ENCODE peak calls at places on chromosomes 5 and 9, in nine cellular contexts. One of them, this sample, is unnamed.

GRCh38 chr9:76394896-76395244 is 644 bp upstream of the RFK start:
- DNase-seq in dorsolateral prefrontal cortex: peak
- DNase-seq in HEK293T: peak
- DNase-seq in GM12865: peak
- DNase-seq in T-helper 2 cell treated with Interferon-gamma antibody and Interleukin-4, amounts not matched to agents 5 μg/mL and 100 μg/mL, for 36 hours: peak
- DNase-seq in kidney tubule cell: peak
- DNase-seq in lower lobe of right lung: peak
- DNase-seq in RPMI8226: peak
- DNase-seq in D341Med: peak
- DNase-seq in this sample: peak

GRCh38 chr5:81626524-81626923 is 124.4 kb downstream of the SSBP2 start:
- DNase-seq in dorsolateral prefrontal cortex: no peak
- DNase-seq in HEK293T: no peak
- DNase-seq in GM12865: no peak
- DNase-seq in T-helper 2 cell treated with Interferon-gamma antibody and Interleukin-4, amounts not matched to agents 5 μg/mL and 100 μg/mL, for 36 hours: no peak
- DNase-seq in kidney tubule cell: peak
- DNase-seq in lower lobe of right lung: no peak
- DNase-seq in RPMI8226: no peak
- DNase-seq in D341Med: peak
- DNase-seq in this sample: no peak

GRCh38 chr9:104091708-104092107 is 2.4 kb upstream of the SMC2 start:
- DNase-seq in dorsolateral prefrontal cortex: no peak
- DNase-seq in HEK293T: peak
- DNase-seq in GM12865: no peak
- DNase-seq in T-helper 2 cell treated with Interferon-gamma antibody and Interleukin-4, amounts not matched to agents 5 μg/mL and 100 μg/mL, for 36 hours: no peak
- DNase-seq in kidney tubule cell: peak
- DNase-seq in lower lobe of right lung: no peak
- DNase-seq in RPMI8226: peak
- DNase-seq in D341Med: no peak
- DNase-seq in this sample: peak

GRCh38 chr9:112820886-112821285 is 69.8 kb downstream of the SLC46A2 start:
- DNase-seq in dorsolateral prefrontal cortex: no peak
- DNase-seq in HEK293T: no peak
- DNase-seq in GM12865: no peak
- DNase-seq in T-helper 2 cell treated with Interferon-gamma antibody and Interleukin-4, amounts not matched to agents 5 μg/mL and 100 μg/mL, for 36 hours: no peak
- DNase-seq in kidney tubule cell: no peak
- DNase-seq in lower lobe of right lung: no peak
- DNase-seq in RPMI8226: no peak
- DNase-seq in D341Med: no peak
- DNase-seq in this sample: no peak

GRCh38 chr5:6636293-6636692 is 3.1 kb downstream of the SRD5A1 start:
- DNase-seq in dorsolateral prefrontal cortex: no peak
- DNase-seq in HEK293T: no peak
- DNase-seq in GM12865: no peak
- DNase-seq in T-helper 2 cell treated with Interferon-gamma antibody and Interleukin-4, amounts not matched to agents 5 μg/mL and 100 μg/mL, for 36 hours: no peak
- DNase-seq in kidney tubule cell: peak
- DNase-seq in lower lobe of right lung: peak
- DNase-seq in RPMI8226: peak
- DNase-seq in D341Med: no peak
- DNase-seq in this sample: no peak

GRCh38 chr5:126868961-126869451 is 92.1 kb downstream of the LMNB1 start:
- DNase-seq in dorsolateral prefrontal cortex: peak
- DNase-seq in HEK293T: no peak
- DNase-seq in GM12865: no peak
- DNase-seq in T-helper 2 cell treated with Interferon-gamma antibody and Interleukin-4, amounts not matched to agents 5 μg/mL and 100 μg/mL, for 36 hours: peak
- DNase-seq in kidney tubule cell: peak
- DNase-seq in lower lobe of right lung: no peak
- DNase-seq in RPMI8226: no peak
- DNase-seq in D341Med: no peak
- DNase-seq in this sample: peak

GRCh38 chr5:132747064-132747692 is at the start of gene CCNI2:
- DNase-seq in dorsolateral prefrontal cortex: no peak
- DNase-seq in HEK293T: peak
- DNase-seq in GM12865: peak
- DNase-seq in T-helper 2 cell treated with Interferon-gamma antibody and Interleukin-4, amounts not matched to agents 5 μg/mL and 100 μg/mL, for 36 hours: peak
- DNase-seq in kidney tubule cell: peak
- DNase-seq in lower lobe of right lung: peak
- DNase-seq in RPMI8226: peak
- DNase-seq in D341Med: peak
- DNase-seq in this sample: no peak

GRCh38 chr5:42483472-42484154 is 60.4 kb downstream of the GHR start:
- DNase-seq in dorsolateral prefrontal cortex: no peak
- DNase-seq in HEK293T: no peak
- DNase-seq in GM12865: peak
- DNase-seq in T-helper 2 cell treated with Interferon-gamma antibody and Interleukin-4, amounts not matched to agents 5 μg/mL and 100 μg/mL, for 36 hours: no peak
- DNase-seq in kidney tubule cell: no peak
- DNase-seq in lower lobe of right lung: no peak
- DNase-seq in RPMI8226: no peak
- DNase-seq in D341Med: no peak
- DNase-seq in this sample: no peak

GRCh38 chr9:132364068-132364467 is 9.3 kb upstream of the SETX start:
- DNase-seq in dorsolateral prefrontal cortex: no peak
- DNase-seq in HEK293T: no peak
- DNase-seq in GM12865: no peak
- DNase-seq in T-helper 2 cell treated with Interferon-gamma antibody and Interleukin-4, amounts not matched to agents 5 μg/mL and 100 μg/mL, for 36 hours: no peak
- DNase-seq in kidney tubule cell: no peak
- DNase-seq in lower lobe of right lung: no peak
- DNase-seq in RPMI8226: no peak
- DNase-seq in D341Med: no peak
- DNase-seq in this sample: no peak

GRCh38 chr5:178542455-178542854 is 47.7 kb downstream of the COL23A1 start:
- DNase-seq in dorsolateral prefrontal cortex: no peak
- DNase-seq in HEK293T: no peak
- DNase-seq in GM12865: no peak
- DNase-seq in T-helper 2 cell treated with Interferon-gamma antibody and Interleukin-4, amounts not matched to agents 5 μg/mL and 100 μg/mL, for 36 hours: no peak
- DNase-seq in kidney tubule cell: peak
- DNase-seq in lower lobe of right lung: no peak
- DNase-seq in RPMI8226: no peak
- DNase-seq in D341Med: no peak
- DNase-seq in this sample: no peak

GRCh38 chr9:116697887-116698286 is 10.8 kb downstream of the TRIM32 start:
- DNase-seq in dorsolateral prefrontal cortex: no peak
- DNase-seq in HEK293T: no peak
- DNase-seq in GM12865: no peak
- DNase-seq in T-helper 2 cell treated with Interferon-gamma antibody and Interleukin-4, amounts not matched to agents 5 μg/mL and 100 μg/mL, for 36 hours: no peak
- DNase-seq in kidney tubule cell: no peak
- DNase-seq in lower lobe of right lung: no peak
- DNase-seq in RPMI8226: no peak
- DNase-seq in D341Med: no peak
- DNase-seq in this sample: no peak

GRCh38 chr5:180315762-180316212 is 23.9 kb upstream of the MAPK9 start:
- DNase-seq in dorsolateral prefrontal cortex: no peak
- DNase-seq in HEK293T: peak
- DNase-seq in GM12865: peak
- DNase-seq in T-helper 2 cell treated with Interferon-gamma antibody and Interleukin-4, amounts not matched to agents 5 μg/mL and 100 μg/mL, for 36 hours: peak
- DNase-seq in kidney tubule cell: peak
- DNase-seq in lower lobe of right lung: peak
- DNase-seq in RPMI8226: peak
- DNase-seq in D341Med: peak
- DNase-seq in this sample: no peak

GRCh38 chr9:96025995-96026572 is 150.6 kb downstream of the ERCC6L2 start:
- DNase-seq in dorsolateral prefrontal cortex: no peak
- DNase-seq in HEK293T: no peak
- DNase-seq in GM12865: no peak
- DNase-seq in T-helper 2 cell treated with Interferon-gamma antibody and Interleukin-4, amounts not matched to agents 5 μg/mL and 100 μg/mL, for 36 hours: no peak
- DNase-seq in kidney tubule cell: no peak
- DNase-seq in lower lobe of right lung: no peak
- DNase-seq in RPMI8226: no peak
- DNase-seq in D341Med: no peak
- DNase-seq in this sample: no peak

GRCh38 chr5:122844916-122845252 is 529 bp upstream of the SNX24 start:
- DNase-seq in dorsolateral prefrontal cortex: no peak
- DNase-seq in HEK293T: no peak
- DNase-seq in GM12865: peak
- DNase-seq in T-helper 2 cell treated with Interferon-gamma antibody and Interleukin-4, amounts not matched to agents 5 μg/mL and 100 μg/mL, for 36 hours: no peak
- DNase-seq in kidney tubule cell: no peak
- DNase-seq in lower lobe of right lung: no peak
- DNase-seq in RPMI8226: no peak
- DNase-seq in D341Med: no peak
- DNase-seq in this sample: no peak

GRCh38 chr5:79846198-79846521 is 144.9 kb downstream of the MTX3 start:
- DNase-seq in dorsolateral prefrontal cortex: no peak
- DNase-seq in HEK293T: no peak
- DNase-seq in GM12865: no peak
- DNase-seq in T-helper 2 cell treated with Interferon-gamma antibody and Interleukin-4, amounts not matched to agents 5 μg/mL and 100 μg/mL, for 36 hours: no peak
- DNase-seq in kidney tubule cell: no peak
- DNase-seq in lower lobe of right lung: no peak
- DNase-seq in RPMI8226: no peak
- DNase-seq in D341Med: no peak
- DNase-seq in this sample: no peak

GRCh38 chr9:27379311-27380236 is 82.6 kb upstream of the EQTN start:
- DNase-seq in dorsolateral prefrontal cortex: no peak
- DNase-seq in HEK293T: no peak
- DNase-seq in GM12865: peak
- DNase-seq in T-helper 2 cell treated with Interferon-gamma antibody and Interleukin-4, amounts not matched to agents 5 μg/mL and 100 μg/mL, for 36 hours: peak
- DNase-seq in kidney tubule cell: peak
- DNase-seq in lower lobe of right lung: no peak
- DNase-seq in RPMI8226: no peak
- DNase-seq in D341Med: no peak
- DNase-seq in this sample: no peak

GRCh38 chr9:35906923-35907699 is 1.1 kb downstream of the HRCT1 start:
- DNase-seq in dorsolateral prefrontal cortex: no peak
- DNase-seq in HEK293T: no peak
- DNase-seq in GM12865: no peak
- DNase-seq in T-helper 2 cell treated with Interferon-gamma antibody and Interleukin-4, amounts not matched to agents 5 μg/mL and 100 μg/mL, for 36 hours: no peak
- DNase-seq in kidney tubule cell: peak
- DNase-seq in lower lobe of right lung: peak
- DNase-seq in RPMI8226: no peak
- DNase-seq in D341Med: no peak
- DNase-seq in this sample: peak

GRCh38 chr5:18395126-18396110 is 761.2 kb downstream of the TAF11L14 start:
- DNase-seq in dorsolateral prefrontal cortex: no peak
- DNase-seq in HEK293T: no peak
- DNase-seq in GM12865: no peak
- DNase-seq in T-helper 2 cell treated with Interferon-gamma antibody and Interleukin-4, amounts not matched to agents 5 μg/mL and 100 μg/mL, for 36 hours: no peak
- DNase-seq in kidney tubule cell: no peak
- DNase-seq in lower lobe of right lung: no peak
- DNase-seq in RPMI8226: no peak
- DNase-seq in D341Med: no peak
- DNase-seq in this sample: no peak

GRCh38 chr5:83015676-83016075 is 61.5 kb downstream of the TMEM167A start:
- DNase-seq in dorsolateral prefrontal cortex: no peak
- DNase-seq in HEK293T: no peak
- DNase-seq in GM12865: no peak
- DNase-seq in T-helper 2 cell treated with Interferon-gamma antibody and Interleukin-4, amounts not matched to agents 5 μg/mL and 100 μg/mL, for 36 hours: no peak
- DNase-seq in kidney tubule cell: peak
- DNase-seq in lower lobe of right lung: no peak
- DNase-seq in RPMI8226: no peak
- DNase-seq in D341Med: no peak
- DNase-seq in this sample: no peak

GRCh38 chr9:114098021-114098659 is 952 bp downstream of the KIF12 start:
- DNase-seq in dorsolateral prefrontal cortex: no peak
- DNase-seq in HEK293T: peak
- DNase-seq in GM12865: no peak
- DNase-seq in T-helper 2 cell treated with Interferon-gamma antibody and Interleukin-4, amounts not matched to agents 5 μg/mL and 100 μg/mL, for 36 hours: no peak
- DNase-seq in kidney tubule cell: peak
- DNase-seq in lower lobe of right lung: peak
- DNase-seq in RPMI8226: no peak
- DNase-seq in D341Med: peak
- DNase-seq in this sample: peak

GRCh38 chr5:142108432-142109355 is at the start of gene NDFIP1:
- DNase-seq in dorsolateral prefrontal cortex: peak
- DNase-seq in HEK293T: peak
- DNase-seq in GM12865: peak
- DNase-seq in T-helper 2 cell treated with Interferon-gamma antibody and Interleukin-4, amounts not matched to agents 5 μg/mL and 100 μg/mL, for 36 hours: peak
- DNase-seq in kidney tubule cell: peak
- DNase-seq in lower lobe of right lung: peak
- DNase-seq in RPMI8226: peak
- DNase-seq in D341Med: peak
- DNase-seq in this sample: peak

GRCh38 chr9:95103385-95104087 is 214.0 kb downstream of the FANCC start:
- DNase-seq in dorsolateral prefrontal cortex: no peak
- DNase-seq in HEK293T: no peak
- DNase-seq in GM12865: no peak
- DNase-seq in T-helper 2 cell treated with Interferon-gamma antibody and Interleukin-4, amounts not matched to agents 5 μg/mL and 100 μg/mL, for 36 hours: no peak
- DNase-seq in kidney tubule cell: no peak
- DNase-seq in lower lobe of right lung: peak
- DNase-seq in RPMI8226: no peak
- DNase-seq in D341Med: no peak
- DNase-seq in this sample: no peak

GRCh38 chr5:14665110-14665822 is 748 bp downstream of the OTULIN start:
- DNase-seq in dorsolateral prefrontal cortex: no peak
- DNase-seq in HEK293T: peak
- DNase-seq in GM12865: peak
- DNase-seq in T-helper 2 cell treated with Interferon-gamma antibody and Interleukin-4, amounts not matched to agents 5 μg/mL and 100 μg/mL, for 36 hours: no peak
- DNase-seq in kidney tubule cell: peak
- DNase-seq in lower lobe of right lung: peak
- DNase-seq in RPMI8226: peak
- DNase-seq in D341Med: peak
- DNase-seq in this sample: peak

GRCh38 chr5:146390469-146390868 is 51.8 kb downstream of the POU4F3 start:
- DNase-seq in dorsolateral prefrontal cortex: no peak
- DNase-seq in HEK293T: no peak
- DNase-seq in GM12865: peak
- DNase-seq in T-helper 2 cell treated with Interferon-gamma antibody and Interleukin-4, amounts not matched to agents 5 μg/mL and 100 μg/mL, for 36 hours: no peak
- DNase-seq in kidney tubule cell: no peak
- DNase-seq in lower lobe of right lung: no peak
- DNase-seq in RPMI8226: no peak
- DNase-seq in D341Med: no peak
- DNase-seq in this sample: no peak

GRCh38 chr5:143051244-143052058 is 281.3 kb downstream of the ARHGAP26 start:
- DNase-seq in dorsolateral prefrontal cortex: no peak
- DNase-seq in HEK293T: peak
- DNase-seq in GM12865: peak
- DNase-seq in T-helper 2 cell treated with Interferon-gamma antibody and Interleukin-4, amounts not matched to agents 5 μg/mL and 100 μg/mL, for 36 hours: no peak
- DNase-seq in kidney tubule cell: peak
- DNase-seq in lower lobe of right lung: no peak
- DNase-seq in RPMI8226: peak
- DNase-seq in D341Med: no peak
- DNase-seq in this sample: peak

GRCh38 chr5:143355710-143356109 is 47.8 kb downstream of the NR3C1 start:
- DNase-seq in dorsolateral prefrontal cortex: no peak
- DNase-seq in HEK293T: peak
- DNase-seq in GM12865: peak
- DNase-seq in T-helper 2 cell treated with Interferon-gamma antibody and Interleukin-4, amounts not matched to agents 5 μg/mL and 100 μg/mL, for 36 hours: no peak
- DNase-seq in kidney tubule cell: peak
- DNase-seq in lower lobe of right lung: no peak
- DNase-seq in RPMI8226: peak
- DNase-seq in D341Med: peak
- DNase-seq in this sample: no peak